ENCODE peak calls at places on chromosomes 1 and 21, in six cellular contexts. One of them, this sample, is unnamed.

GRCh38 chr1:206470692-206471414 is 577 bp downstream of the IKBKE start:
- DNase-seq in dorsolateral prefrontal cortex: no peak
- DNase-seq in naive thymus-derived CD8-positive, alpha-beta T cell: peak; percentile 31
- DNase-seq in cerebellar cortex: no peak
- DNase-seq in stimulated activated naive CD8-positive, alpha-beta T cell treated with anti-CD3 and anti-CD28 coated beads, Interleukin-15, Interleukin-2, amounts not matched to agents 100 U/mL and 50 U/mL, for 24 hours: peak; percentile 70
- DNase-seq in activated T-helper 1 cell treated with anti-CD3 and anti-CD28 coated beads, Interleukin-12 subunit alpha, Interleukin-12 subunit beta, Interleukin-2, Interleukin-4 antibody, amounts not matched to agents 30 ng/mL and 10 ng/mL and 1 ng/mL, durations not matched to agents 14 hours and 24 hours and 36 hours: peak; percentile 61
- DNase-seq in this sample: peak; percentile 80

GRCh38 chr21:34018910-34019309 is 54.5 kb upstream of the MRPS6 start:
- DNase-seq in naive thymus-derived CD8-positive, alpha-beta T cell: no peak
- DNase-seq in stimulated activated naive CD8-positive, alpha-beta T cell treated with anti-CD3 and anti-CD28 coated beads, Interleukin-15, Interleukin-2, amounts not matched to agents 100 U/mL and 50 U/mL, for 24 hours: no peak
- DNase-seq in activated T-helper 1 cell treated with anti-CD3 and anti-CD28 coated beads, Interleukin-12 subunit alpha, Interleukin-12 subunit beta, Interleukin-2, Interleukin-4 antibody, amounts not matched to agents 30 ng/mL and 10 ng/mL and 1 ng/mL, durations not matched to agents 14 hours and 24 hours and 36 hours: no peak
- DNase-seq in dorsolateral prefrontal cortex: no peak
- DNase-seq in cerebellar cortex: no peak
- DNase-seq in this sample: no peak

GRCh38 chr1:31750858-31751638 is 13.1 kb downstream of the ADGRB2 start:
- DNase-seq in activated T-helper 1 cell treated with anti-CD3 and anti-CD28 coated beads, Interleukin-12 subunit alpha, Interleukin-12 subunit beta, Interleukin-2, Interleukin-4 antibody, amounts not matched to agents 30 ng/mL and 10 ng/mL and 1 ng/mL, durations not matched to agents 14 hours and 24 hours and 36 hours: no peak
- DNase-seq in dorsolateral prefrontal cortex: no peak
- DNase-seq in stimulated activated naive CD8-positive, alpha-beta T cell treated with anti-CD3 and anti-CD28 coated beads, Interleukin-15, Interleukin-2, amounts not matched to agents 100 U/mL and 50 U/mL, for 24 hours: peak; percentile 32
- DNase-seq in naive thymus-derived CD8-positive, alpha-beta T cell: no peak
- DNase-seq in cerebellar cortex: peak; percentile 38
- DNase-seq in this sample: no peak

GRCh38 chr1:25431495-25432363 is 1.0 kb downstream of the MACO1 start:
- DNase-seq in naive thymus-derived CD8-positive, alpha-beta T cell: no peak
- DNase-seq in dorsolateral prefrontal cortex: no peak
- DNase-seq in cerebellar cortex: peak; percentile 66
- DNase-seq in activated T-helper 1 cell treated with anti-CD3 and anti-CD28 coated beads, Interleukin-12 subunit alpha, Interleukin-12 subunit beta, Interleukin-2, Interleukin-4 antibody, amounts not matched to agents 30 ng/mL and 10 ng/mL and 1 ng/mL, durations not matched to agents 14 hours and 24 hours and 36 hours: no peak
- DNase-seq in stimulated activated naive CD8-positive, alpha-beta T cell treated with anti-CD3 and anti-CD28 coated beads, Interleukin-15, Interleukin-2, amounts not matched to agents 100 U/mL and 50 U/mL, for 24 hours: peak; percentile 11
- DNase-seq in this sample: no peak

GRCh38 chr1:83692524-83693336 is 306.2 kb downstream of the TTLL7 start:
- DNase-seq in dorsolateral prefrontal cortex: peak; percentile 38
- DNase-seq in naive thymus-derived CD8-positive, alpha-beta T cell: peak; percentile 1
- DNase-seq in stimulated activated naive CD8-positive, alpha-beta T cell treated with anti-CD3 and anti-CD28 coated beads, Interleukin-15, Interleukin-2, amounts not matched to agents 100 U/mL and 50 U/mL, for 24 hours: no peak
- DNase-seq in cerebellar cortex: no peak
- DNase-seq in activated T-helper 1 cell treated with anti-CD3 and anti-CD28 coated beads, Interleukin-12 subunit alpha, Interleukin-12 subunit beta, Interleukin-2, Interleukin-4 antibody, amounts not matched to agents 30 ng/mL and 10 ng/mL and 1 ng/mL, durations not matched to agents 14 hours and 24 hours and 36 hours: no peak
- DNase-seq in this sample: peak; percentile 91

GRCh38 chr1:44019398-44020044 is 11.7 kb downstream of the SLC6A9 start:
- DNase-seq in stimulated activated naive CD8-positive, alpha-beta T cell treated with anti-CD3 and anti-CD28 coated beads, Interleukin-15, Interleukin-2, amounts not matched to agents 100 U/mL and 50 U/mL, for 24 hours: no peak
- DNase-seq in activated T-helper 1 cell treated with anti-CD3 and anti-CD28 coated beads, Interleukin-12 subunit alpha, Interleukin-12 subunit beta, Interleukin-2, Interleukin-4 antibody, amounts not matched to agents 30 ng/mL and 10 ng/mL and 1 ng/mL, durations not matched to agents 14 hours and 24 hours and 36 hours: no peak
- DNase-seq in cerebellar cortex: no peak
- DNase-seq in naive thymus-derived CD8-positive, alpha-beta T cell: no peak
- DNase-seq in dorsolateral prefrontal cortex: peak; percentile 74
- DNase-seq in this sample: peak; percentile 35

GRCh38 chr1:10507111-10507879 is 32.5 kb downstream of the PEX14 start:
- DNase-seq in cerebellar cortex: peak; percentile 85
- DNase-seq in activated T-helper 1 cell treated with anti-CD3 and anti-CD28 coated beads, Interleukin-12 subunit alpha, Interleukin-12 subunit beta, Interleukin-2, Interleukin-4 antibody, amounts not matched to agents 30 ng/mL and 10 ng/mL and 1 ng/mL, durations not matched to agents 14 hours and 24 hours and 36 hours: peak; percentile 27
- DNase-seq in dorsolateral prefrontal cortex: peak; percentile 67
- DNase-seq in naive thymus-derived CD8-positive, alpha-beta T cell: peak; percentile 42
- DNase-seq in stimulated activated naive CD8-positive, alpha-beta T cell treated with anti-CD3 and anti-CD28 coated beads, Interleukin-15, Interleukin-2, amounts not matched to agents 100 U/mL and 50 U/mL, for 24 hours: peak; percentile 55
- DNase-seq in this sample: peak; percentile 83

GRCh38 chr1:180168786-180169640 is 14.3 kb downstream of the QSOX1 start:
- DNase-seq in stimulated activated naive CD8-positive, alpha-beta T cell treated with anti-CD3 and anti-CD28 coated beads, Interleukin-15, Interleukin-2, amounts not matched to agents 100 U/mL and 50 U/mL, for 24 hours: peak; percentile 49
- DNase-seq in activated T-helper 1 cell treated with anti-CD3 and anti-CD28 coated beads, Interleukin-12 subunit alpha, Interleukin-12 subunit beta, Interleukin-2, Interleukin-4 antibody, amounts not matched to agents 30 ng/mL and 10 ng/mL and 1 ng/mL, durations not matched to agents 14 hours and 24 hours and 36 hours: no peak
- DNase-seq in dorsolateral prefrontal cortex: no peak
- DNase-seq in naive thymus-derived CD8-positive, alpha-beta T cell: peak; percentile 21
- DNase-seq in cerebellar cortex: peak; percentile 26
- DNase-seq in this sample: peak; percentile 29

GRCh38 chr21:42360317-42360716 is 6.0 kb downstream of the TFF1 start:
- DNase-seq in dorsolateral prefrontal cortex: no peak
- DNase-seq in activated T-helper 1 cell treated with anti-CD3 and anti-CD28 coated beads, Interleukin-12 subunit alpha, Interleukin-12 subunit beta, Interleukin-2, Interleukin-4 antibody, amounts not matched to agents 30 ng/mL and 10 ng/mL and 1 ng/mL, durations not matched to agents 14 hours and 24 hours and 36 hours: no peak
- DNase-seq in naive thymus-derived CD8-positive, alpha-beta T cell: no peak
- DNase-seq in stimulated activated naive CD8-positive, alpha-beta T cell treated with anti-CD3 and anti-CD28 coated beads, Interleukin-15, Interleukin-2, amounts not matched to agents 100 U/mL and 50 U/mL, for 24 hours: peak; percentile 59
- DNase-seq in cerebellar cortex: no peak
- DNase-seq in this sample: no peak

GRCh38 chr1:22808186-22808845 is 97.7 kb downstream of the EPHB2 start:
- DNase-seq in activated T-helper 1 cell treated with anti-CD3 and anti-CD28 coated beads, Interleukin-12 subunit alpha, Interleukin-12 subunit beta, Interleukin-2, Interleukin-4 antibody, amounts not matched to agents 30 ng/mL and 10 ng/mL and 1 ng/mL, durations not matched to agents 14 hours and 24 hours and 36 hours: no peak
- DNase-seq in naive thymus-derived CD8-positive, alpha-beta T cell: no peak
- DNase-seq in stimulated activated naive CD8-positive, alpha-beta T cell treated with anti-CD3 and anti-CD28 coated beads, Interleukin-15, Interleukin-2, amounts not matched to agents 100 U/mL and 50 U/mL, for 24 hours: no peak
- DNase-seq in dorsolateral prefrontal cortex: no peak
- DNase-seq in cerebellar cortex: no peak
- DNase-seq in this sample: no peak

GRCh38 chr1:56189946-56190920 is 389.1 kb downstream of the PLPP3 start:
- DNase-seq in activated T-helper 1 cell treated with anti-CD3 and anti-CD28 coated beads, Interleukin-12 subunit alpha, Interleukin-12 subunit beta, Interleukin-2, Interleukin-4 antibody, amounts not matched to agents 30 ng/mL and 10 ng/mL and 1 ng/mL, durations not matched to agents 14 hours and 24 hours and 36 hours: no peak
- DNase-seq in stimulated activated naive CD8-positive, alpha-beta T cell treated with anti-CD3 and anti-CD28 coated beads, Interleukin-15, Interleukin-2, amounts not matched to agents 100 U/mL and 50 U/mL, for 24 hours: no peak
- DNase-seq in cerebellar cortex: no peak
- DNase-seq in naive thymus-derived CD8-positive, alpha-beta T cell: no peak
- DNase-seq in dorsolateral prefrontal cortex: no peak
- DNase-seq in this sample: peak; percentile 31

GRCh38 chr1:5962265-5963105 is 29.7 kb downstream of the NPHP4 start:
- DNase-seq in activated T-helper 1 cell treated with anti-CD3 and anti-CD28 coated beads, Interleukin-12 subunit alpha, Interleukin-12 subunit beta, Interleukin-2, Interleukin-4 antibody, amounts not matched to agents 30 ng/mL and 10 ng/mL and 1 ng/mL, durations not matched to agents 14 hours and 24 hours and 36 hours: no peak
- DNase-seq in cerebellar cortex: no peak
- DNase-seq in stimulated activated naive CD8-positive, alpha-beta T cell treated with anti-CD3 and anti-CD28 coated beads, Interleukin-15, Interleukin-2, amounts not matched to agents 100 U/mL and 50 U/mL, for 24 hours: no peak
- DNase-seq in dorsolateral prefrontal cortex: peak; percentile 30
- DNase-seq in naive thymus-derived CD8-positive, alpha-beta T cell: no peak
- DNase-seq in this sample: no peak

GRCh38 chr1:183228650-183229220 is 42.7 kb downstream of the LAMC2 start:
- DNase-seq in dorsolateral prefrontal cortex: no peak
- DNase-seq in activated T-helper 1 cell treated with anti-CD3 and anti-CD28 coated beads, Interleukin-12 subunit alpha, Interleukin-12 subunit beta, Interleukin-2, Interleukin-4 antibody, amounts not matched to agents 30 ng/mL and 10 ng/mL and 1 ng/mL, durations not matched to agents 14 hours and 24 hours and 36 hours: no peak
- DNase-seq in cerebellar cortex: peak; percentile 14
- DNase-seq in stimulated activated naive CD8-positive, alpha-beta T cell treated with anti-CD3 and anti-CD28 coated beads, Interleukin-15, Interleukin-2, amounts not matched to agents 100 U/mL and 50 U/mL, for 24 hours: no peak
- DNase-seq in naive thymus-derived CD8-positive, alpha-beta T cell: no peak
- DNase-seq in this sample: peak; percentile 67

GRCh38 chr1:184883304-184883815 is 90.9 kb downstream of the NIBAN1 start:
- DNase-seq in dorsolateral prefrontal cortex: no peak
- DNase-seq in cerebellar cortex: no peak
- DNase-seq in activated T-helper 1 cell treated with anti-CD3 and anti-CD28 coated beads, Interleukin-12 subunit alpha, Interleukin-12 subunit beta, Interleukin-2, Interleukin-4 antibody, amounts not matched to agents 30 ng/mL and 10 ng/mL and 1 ng/mL, durations not matched to agents 14 hours and 24 hours and 36 hours: no peak
- DNase-seq in stimulated activated naive CD8-positive, alpha-beta T cell treated with anti-CD3 and anti-CD28 coated beads, Interleukin-15, Interleukin-2, amounts not matched to agents 100 U/mL and 50 U/mL, for 24 hours: no peak
- DNase-seq in naive thymus-derived CD8-positive, alpha-beta T cell: no peak
- DNase-seq in this sample: no peak

GRCh38 chr1:31470794-31471315 is 57.8 kb downstream of the SERINC2 start:
- DNase-seq in stimulated activated naive CD8-positive, alpha-beta T cell treated with anti-CD3 and anti-CD28 coated beads, Interleukin-15, Interleukin-2, amounts not matched to agents 100 U/mL and 50 U/mL, for 24 hours: no peak
- DNase-seq in cerebellar cortex: no peak
- DNase-seq in dorsolateral prefrontal cortex: no peak
- DNase-seq in naive thymus-derived CD8-positive, alpha-beta T cell: no peak
- DNase-seq in activated T-helper 1 cell treated with anti-CD3 and anti-CD28 coated beads, Interleukin-12 subunit alpha, Interleukin-12 subunit beta, Interleukin-2, Interleukin-4 antibody, amounts not matched to agents 30 ng/mL and 10 ng/mL and 1 ng/mL, durations not matched to agents 14 hours and 24 hours and 36 hours: no peak
- DNase-seq in this sample: no peak

GRCh38 chr21:15616864-15617574 is 112.8 kb upstream of the USP25 start:
- DNase-seq in activated T-helper 1 cell treated with anti-CD3 and anti-CD28 coated beads, Interleukin-12 subunit alpha, Interleukin-12 subunit beta, Interleukin-2, Interleukin-4 antibody, amounts not matched to agents 30 ng/mL and 10 ng/mL and 1 ng/mL, durations not matched to agents 14 hours and 24 hours and 36 hours: no peak
- DNase-seq in naive thymus-derived CD8-positive, alpha-beta T cell: no peak
- DNase-seq in dorsolateral prefrontal cortex: no peak
- DNase-seq in cerebellar cortex: no peak
- DNase-seq in stimulated activated naive CD8-positive, alpha-beta T cell treated with anti-CD3 and anti-CD28 coated beads, Interleukin-15, Interleukin-2, amounts not matched to agents 100 U/mL and 50 U/mL, for 24 hours: no peak
- DNase-seq in this sample: no peak

GRCh38 chr1:222048030-222048632 is 306.2 kb upstream of the DUSP10 start:
- DNase-seq in activated T-helper 1 cell treated with anti-CD3 and anti-CD28 coated beads, Interleukin-12 subunit alpha, Interleukin-12 subunit beta, Interleukin-2, Interleukin-4 antibody, amounts not matched to agents 30 ng/mL and 10 ng/mL and 1 ng/mL, durations not matched to agents 14 hours and 24 hours and 36 hours: no peak
- DNase-seq in naive thymus-derived CD8-positive, alpha-beta T cell: no peak
- DNase-seq in dorsolateral prefrontal cortex: no peak
- DNase-seq in cerebellar cortex: no peak
- DNase-seq in stimulated activated naive CD8-positive, alpha-beta T cell treated with anti-CD3 and anti-CD28 coated beads, Interleukin-15, Interleukin-2, amounts not matched to agents 100 U/mL and 50 U/mL, for 24 hours: no peak
- DNase-seq in this sample: no peak

GRCh38 chr1:53959664-53960250 is 13.6 kb downstream of the LRRC42 start:
- DNase-seq in activated T-helper 1 cell treated with anti-CD3 and anti-CD28 coated beads, Interleukin-12 subunit alpha, Interleukin-12 subunit beta, Interleukin-2, Interleukin-4 antibody, amounts not matched to agents 30 ng/mL and 10 ng/mL and 1 ng/mL, durations not matched to agents 14 hours and 24 hours and 36 hours: no peak
- DNase-seq in naive thymus-derived CD8-positive, alpha-beta T cell: peak; percentile 26
- DNase-seq in stimulated activated naive CD8-positive, alpha-beta T cell treated with anti-CD3 and anti-CD28 coated beads, Interleukin-15, Interleukin-2, amounts not matched to agents 100 U/mL and 50 U/mL, for 24 hours: no peak
- DNase-seq in cerebellar cortex: no peak
- DNase-seq in dorsolateral prefrontal cortex: no peak
- DNase-seq in this sample: peak; percentile 41

GRCh38 chr1:179142889-179143299 is 61.0 kb downstream of the TOR3A start:
- DNase-seq in dorsolateral prefrontal cortex: no peak
- DNase-seq in naive thymus-derived CD8-positive, alpha-beta T cell: no peak
- DNase-seq in activated T-helper 1 cell treated with anti-CD3 and anti-CD28 coated beads, Interleukin-12 subunit alpha, Interleukin-12 subunit beta, Interleukin-2, Interleukin-4 antibody, amounts not matched to agents 30 ng/mL and 10 ng/mL and 1 ng/mL, durations not matched to agents 14 hours and 24 hours and 36 hours: no peak
- DNase-seq in cerebellar cortex: peak; percentile 47
- DNase-seq in stimulated activated naive CD8-positive, alpha-beta T cell treated with anti-CD3 and anti-CD28 coated beads, Interleukin-15, Interleukin-2, amounts not matched to agents 100 U/mL and 50 U/mL, for 24 hours: no peak
- DNase-seq in this sample: no peak

GRCh38 chr1:230422221-230422981 is 3.7 kb downstream of the PGBD5 start:
- DNase-seq in cerebellar cortex: peak; percentile 58
- DNase-seq in stimulated activated naive CD8-positive, alpha-beta T cell treated with anti-CD3 and anti-CD28 coated beads, Interleukin-15, Interleukin-2, amounts not matched to agents 100 U/mL and 50 U/mL, for 24 hours: no peak
- DNase-seq in activated T-helper 1 cell treated with anti-CD3 and anti-CD28 coated beads, Interleukin-12 subunit alpha, Interleukin-12 subunit beta, Interleukin-2, Interleukin-4 antibody, amounts not matched to agents 30 ng/mL and 10 ng/mL and 1 ng/mL, durations not matched to agents 14 hours and 24 hours and 36 hours: no peak
- DNase-seq in naive thymus-derived CD8-positive, alpha-beta T cell: no peak
- DNase-seq in dorsolateral prefrontal cortex: no peak
- DNase-seq in this sample: peak; percentile 32

GRCh38 chr1:50047916-50048694 is 24.4 kb upstream of the AGBL4 start:
- DNase-seq in activated T-helper 1 cell treated with anti-CD3 and anti-CD28 coated beads, Interleukin-12 subunit alpha, Interleukin-12 subunit beta, Interleukin-2, Interleukin-4 antibody, amounts not matched to agents 30 ng/mL and 10 ng/mL and 1 ng/mL, durations not matched to agents 14 hours and 24 hours and 36 hours: no peak
- DNase-seq in stimulated activated naive CD8-positive, alpha-beta T cell treated with anti-CD3 and anti-CD28 coated beads, Interleukin-15, Interleukin-2, amounts not matched to agents 100 U/mL and 50 U/mL, for 24 hours: peak; percentile 15
- DNase-seq in dorsolateral prefrontal cortex: peak; percentile 56
- DNase-seq in cerebellar cortex: no peak
- DNase-seq in naive thymus-derived CD8-positive, alpha-beta T cell: no peak
- DNase-seq in this sample: peak; percentile 88

GRCh38 chr1:10624256-10625050 is 149.7 kb downstream of the PEX14 start:
- DNase-seq in activated T-helper 1 cell treated with anti-CD3 and anti-CD28 coated beads, Interleukin-12 subunit alpha, Interleukin-12 subunit beta, Interleukin-2, Interleukin-4 antibody, amounts not matched to agents 30 ng/mL and 10 ng/mL and 1 ng/mL, durations not matched to agents 14 hours and 24 hours and 36 hours: no peak
- DNase-seq in cerebellar cortex: no peak
- DNase-seq in stimulated activated naive CD8-positive, alpha-beta T cell treated with anti-CD3 and anti-CD28 coated beads, Interleukin-15, Interleukin-2, amounts not matched to agents 100 U/mL and 50 U/mL, for 24 hours: no peak
- DNase-seq in naive thymus-derived CD8-positive, alpha-beta T cell: no peak
- DNase-seq in dorsolateral prefrontal cortex: no peak
- DNase-seq in this sample: no peak

GRCh38 chr1:198556969-198557368 is 16.5 kb upstream of the ATP6V1G3 start:
- DNase-seq in activated T-helper 1 cell treated with anti-CD3 and anti-CD28 coated beads, Interleukin-12 subunit alpha, Interleukin-12 subunit beta, Interleukin-2, Interleukin-4 antibody, amounts not matched to agents 30 ng/mL and 10 ng/mL and 1 ng/mL, durations not matched to agents 14 hours and 24 hours and 36 hours: peak; percentile 43
- DNase-seq in dorsolateral prefrontal cortex: no peak
- DNase-seq in naive thymus-derived CD8-positive, alpha-beta T cell: peak; percentile 51
- DNase-seq in cerebellar cortex: no peak
- DNase-seq in stimulated activated naive CD8-positive, alpha-beta T cell treated with anti-CD3 and anti-CD28 coated beads, Interleukin-15, Interleukin-2, amounts not matched to agents 100 U/mL and 50 U/mL, for 24 hours: peak; percentile 56
- DNase-seq in this sample: no peak

GRCh38 chr1:112988367-112988766 is 32.4 kb upstream of the SLC16A1 start:
- DNase-seq in stimulated activated naive CD8-positive, alpha-beta T cell treated with anti-CD3 and anti-CD28 coated beads, Interleukin-15, Interleukin-2, amounts not matched to agents 100 U/mL and 50 U/mL, for 24 hours: no peak
- DNase-seq in naive thymus-derived CD8-positive, alpha-beta T cell: no peak
- DNase-seq in cerebellar cortex: no peak
- DNase-seq in dorsolateral prefrontal cortex: no peak
- DNase-seq in activated T-helper 1 cell treated with anti-CD3 and anti-CD28 coated beads, Interleukin-12 subunit alpha, Interleukin-12 subunit beta, Interleukin-2, Interleukin-4 antibody, amounts not matched to agents 30 ng/mL and 10 ng/mL and 1 ng/mL, durations not matched to agents 14 hours and 24 hours and 36 hours: no peak
- DNase-seq in this sample: no peak

GRCh38 chr1:14810631-14811325 is 212.3 kb downstream of the KAZN start:
- DNase-seq in dorsolateral prefrontal cortex: no peak
- DNase-seq in cerebellar cortex: no peak
- DNase-seq in naive thymus-derived CD8-positive, alpha-beta T cell: no peak
- DNase-seq in activated T-helper 1 cell treated with anti-CD3 and anti-CD28 coated beads, Interleukin-12 subunit alpha, Interleukin-12 subunit beta, Interleukin-2, Interleukin-4 antibody, amounts not matched to agents 30 ng/mL and 10 ng/mL and 1 ng/mL, durations not matched to agents 14 hours and 24 hours and 36 hours: no peak
- DNase-seq in stimulated activated naive CD8-positive, alpha-beta T cell treated with anti-CD3 and anti-CD28 coated beads, Interleukin-15, Interleukin-2, amounts not matched to agents 100 U/mL and 50 U/mL, for 24 hours: no peak
- DNase-seq in this sample: peak; percentile 76

GRCh38 chr21:19031956-19032355 is 628.4 kb upstream of the TMPRSS15 start:
- DNase-seq in cerebellar cortex: peak; percentile 51
- DNase-seq in activated T-helper 1 cell treated with anti-CD3 and anti-CD28 coated beads, Interleukin-12 subunit alpha, Interleukin-12 subunit beta, Interleukin-2, Interleukin-4 antibody, amounts not matched to agents 30 ng/mL and 10 ng/mL and 1 ng/mL, durations not matched to agents 14 hours and 24 hours and 36 hours: no peak
- DNase-seq in stimulated activated naive CD8-positive, alpha-beta T cell treated with anti-CD3 and anti-CD28 coated beads, Interleukin-15, Interleukin-2, amounts not matched to agents 100 U/mL and 50 U/mL, for 24 hours: no peak
- DNase-seq in naive thymus-derived CD8-positive, alpha-beta T cell: no peak
- DNase-seq in dorsolateral prefrontal cortex: no peak
- DNase-seq in this sample: no peak

GRCh38 chr1:27296773-27297214 is 25.2 kb upstream of the TMEM222 start:
- DNase-seq in naive thymus-derived CD8-positive, alpha-beta T cell: peak; percentile 63
- DNase-seq in stimulated activated naive CD8-positive, alpha-beta T cell treated with anti-CD3 and anti-CD28 coated beads, Interleukin-15, Interleukin-2, amounts not matched to agents 100 U/mL and 50 U/mL, for 24 hours: peak; percentile 80
- DNase-seq in activated T-helper 1 cell treated with anti-CD3 and anti-CD28 coated beads, Interleukin-12 subunit alpha, Interleukin-12 subunit beta, Interleukin-2, Interleukin-4 antibody, amounts not matched to agents 30 ng/mL and 10 ng/mL and 1 ng/mL, durations not matched to agents 14 hours and 24 hours and 36 hours: peak; percentile 40
- DNase-seq in cerebellar cortex: peak; percentile 78
- DNase-seq in dorsolateral prefrontal cortex: peak; percentile 84
- DNase-seq in this sample: peak; percentile 69

GRCh38 chr1:102434421-102434820 is 437.7 kb upstream of the OLFM3 start:
- DNase-seq in naive thymus-derived CD8-positive, alpha-beta T cell: no peak
- DNase-seq in cerebellar cortex: peak; percentile 13
- DNase-seq in stimulated activated naive CD8-positive, alpha-beta T cell treated with anti-CD3 and anti-CD28 coated beads, Interleukin-15, Interleukin-2, amounts not matched to agents 100 U/mL and 50 U/mL, for 24 hours: no peak
- DNase-seq in activated T-helper 1 cell treated with anti-CD3 and anti-CD28 coated beads, Interleukin-12 subunit alpha, Interleukin-12 subunit beta, Interleukin-2, Interleukin-4 antibody, amounts not matched to agents 30 ng/mL and 10 ng/mL and 1 ng/mL, durations not matched to agents 14 hours and 24 hours and 36 hours: no peak
- DNase-seq in dorsolateral prefrontal cortex: no peak
- DNase-seq in this sample: peak; percentile 50

GRCh38 chr1:201346337-201346939 is 31.0 kb downstream of the TNNT2 start:
- DNase-seq in naive thymus-derived CD8-positive, alpha-beta T cell: no peak
- DNase-seq in cerebellar cortex: peak; percentile 59
- DNase-seq in activated T-helper 1 cell treated with anti-CD3 and anti-CD28 coated beads, Interleukin-12 subunit alpha, Interleukin-12 subunit beta, Interleukin-2, Interleukin-4 antibody, amounts not matched to agents 30 ng/mL and 10 ng/mL and 1 ng/mL, durations not matched to agents 14 hours and 24 hours and 36 hours: no peak
- DNase-seq in stimulated activated naive CD8-positive, alpha-beta T cell treated with anti-CD3 and anti-CD28 coated beads, Interleukin-15, Interleukin-2, amounts not matched to agents 100 U/mL and 50 U/mL, for 24 hours: peak; percentile 16
- DNase-seq in dorsolateral prefrontal cortex: no peak
- DNase-seq in this sample: peak; percentile 78

GRCh38 chr21:27572681-27573080 is 605.8 kb upstream of the ADAMTS5 start:
- DNase-seq in dorsolateral prefrontal cortex: no peak
- DNase-seq in stimulated activated naive CD8-positive, alpha-beta T cell treated with anti-CD3 and anti-CD28 coated beads, Interleukin-15, Interleukin-2, amounts not matched to agents 100 U/mL and 50 U/mL, for 24 hours: no peak
- DNase-seq in naive thymus-derived CD8-positive, alpha-beta T cell: no peak
- DNase-seq in activated T-helper 1 cell treated with anti-CD3 and anti-CD28 coated beads, Interleukin-12 subunit alpha, Interleukin-12 subunit beta, Interleukin-2, Interleukin-4 antibody, amounts not matched to agents 30 ng/mL and 10 ng/mL and 1 ng/mL, durations not matched to agents 14 hours and 24 hours and 36 hours: no peak
- DNase-seq in cerebellar cortex: no peak
- DNase-seq in this sample: peak; percentile 60

GRCh38 chr1:212455406-212456165 is 22.9 kb downstream of the NENF start:
- DNase-seq in dorsolateral prefrontal cortex: peak; percentile 97
- DNase-seq in cerebellar cortex: peak; percentile 84
- DNase-seq in naive thymus-derived CD8-positive, alpha-beta T cell: peak; percentile 76
- DNase-seq in activated T-helper 1 cell treated with anti-CD3 and anti-CD28 coated beads, Interleukin-12 subunit alpha, Interleukin-12 subunit beta, Interleukin-2, Interleukin-4 antibody, amounts not matched to agents 30 ng/mL and 10 ng/mL and 1 ng/mL, durations not matched to agents 14 hours and 24 hours and 36 hours: peak; percentile 73
- DNase-seq in stimulated activated naive CD8-positive, alpha-beta T cell treated with anti-CD3 and anti-CD28 coated beads, Interleukin-15, Interleukin-2, amounts not matched to agents 100 U/mL and 50 U/mL, for 24 hours: peak; percentile 90
- DNase-seq in this sample: peak; percentile 86

This sample was measured in left kidney.